ENCODE peak calls at places on chromosome 3, in six cellular contexts. A, W, V, J, T and O are unnamed samples.

GRCh38 chr3:1823867-1824266 is 274.8 kb upstream of the CNTN4 start:
- DNase-seq in A (no peak), W (no peak), V (no peak), J (no peak), T (no peak), O (no peak)

GRCh38 chr3:183584246-183584913 is 28.9 kb upstream of the KLHL6 start:
- DNase-seq in A (peak; percentile 17), W (peak; percentile 53), V (no peak), J (no peak), T (peak; percentile 49), O (peak; percentile 46)

GRCh38 chr3:99410789-99411311 is 227.5 kb upstream of the COL8A1 start:
- DNase-seq in A (no peak), W (peak; percentile 79), V (no peak), J (no peak), T (no peak), O (no peak)

GRCh38 chr3:167978071-167978470 is 117.7 kb downstream of the GOLIM4 start:
- DNase-seq in A (no peak), W (no peak), V (no peak), J (no peak), T (peak; percentile 68), O (no peak)

GRCh38 chr3:30455840-30456239 is 150.6 kb upstream of the TGFBR2 start:
- DNase-seq in A (peak; percentile 54), W (no peak), V (no peak), J (no peak), T (no peak), O (no peak)

GRCh38 chr3:142960322-142960850 is 3.1 kb downstream of the PAQR9 start:
- DNase-seq in A (no peak), W (no peak), V (peak; percentile 39), J (no peak), T (no peak), O (no peak)

GRCh38 chr3:177283983-177284382 is 86.7 kb upstream of the TBL1XR1 start:
- DNase-seq in A (no peak), W (no peak), V (no peak), J (no peak), T (no peak), O (no peak)

GRCh38 chr3:114221165-114221880 is 16.1 kb downstream of the ZNF80 start:
- DNase-seq in A (no peak), W (no peak), V (no peak), J (no peak), T (no peak), O (no peak)

GRCh38 chr3:135081451-135082434 is 286.7 kb downstream of the EPHB1 start:
- DNase-seq in A (no peak), W (no peak), V (peak; percentile 87), J (no peak), T (no peak), O (no peak)

GRCh38 chr3:4707324-4707723 is 214.2 kb downstream of the ITPR1 start:
- DNase-seq in A (no peak), W (no peak), V (no peak), J (no peak), T (no peak), O (no peak)

GRCh38 chr3:188298585-188298984 is 144.6 kb downstream of the LPP start:
- DNase-seq in A (no peak), W (no peak), V (no peak), J (no peak), T (no peak), O (no peak)

GRCh38 chr3:138082085-138082991 is 33.1 kb downstream of the DZIP1L start:
- DNase-seq in A (no peak), W (peak; percentile 93), V (peak; percentile 70), J (no peak), T (peak; percentile 75), O (no peak)

GRCh38 chr3:43218156-43218555 is 68.2 kb upstream of the SNRK start:
- DNase-seq in A (no peak), W (no peak), V (no peak), J (no peak), T (no peak), O (no peak)

GRCh38 chr3:97074546-97074945 is 260.2 kb downstream of the EPHA6 start:
- DNase-seq in A (no peak), W (no peak), V (no peak), J (no peak), T (no peak), O (no peak)
- H3K4me1 ChIP-seq in A (no peaks in the 10 kb centered on the region), W (no peaks in the 10 kb centered on the region), V (no peaks in the 10 kb centered on the region), J (no peaks in the 10 kb centered on the region), T (no peaks in the 10 kb centered on the region), O (no peaks in the 10 kb centered on the region)

DNA sequence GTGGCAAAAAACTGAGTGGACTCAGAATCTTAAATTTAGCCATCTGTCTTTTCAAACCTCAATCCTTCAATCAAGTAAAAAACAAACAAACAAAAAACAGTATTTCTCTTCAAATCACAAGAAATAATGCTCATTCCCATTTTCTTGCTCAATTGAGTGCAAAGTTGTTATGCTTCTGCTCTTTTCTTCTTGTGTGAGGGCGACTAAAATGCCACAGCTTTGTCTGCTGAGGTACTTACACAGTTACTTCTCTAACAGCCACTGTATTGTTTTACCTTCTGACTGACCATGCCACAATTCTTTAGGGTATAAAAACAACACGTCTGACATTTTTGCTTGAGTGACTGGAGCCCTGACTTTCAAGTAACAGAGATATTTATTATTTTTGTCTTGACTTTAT is 617.4 kb downstream of the NAALADL2 start:
- DNase-seq in A (no peak), W (no peak), V (no peak), J (no peak), T (no peak), O (no peak)
- H3K27me3 ChIP-seq in A (no peaks in the 10 kb centered on the region), W (no peaks in the 10 kb centered on the region), V (no peaks in the 10 kb centered on the region), J (no peaks in the 10 kb centered on the region), T (no peaks in the 10 kb centered on the region), O (no peaks in the 10 kb centered on the region)

DNA sequence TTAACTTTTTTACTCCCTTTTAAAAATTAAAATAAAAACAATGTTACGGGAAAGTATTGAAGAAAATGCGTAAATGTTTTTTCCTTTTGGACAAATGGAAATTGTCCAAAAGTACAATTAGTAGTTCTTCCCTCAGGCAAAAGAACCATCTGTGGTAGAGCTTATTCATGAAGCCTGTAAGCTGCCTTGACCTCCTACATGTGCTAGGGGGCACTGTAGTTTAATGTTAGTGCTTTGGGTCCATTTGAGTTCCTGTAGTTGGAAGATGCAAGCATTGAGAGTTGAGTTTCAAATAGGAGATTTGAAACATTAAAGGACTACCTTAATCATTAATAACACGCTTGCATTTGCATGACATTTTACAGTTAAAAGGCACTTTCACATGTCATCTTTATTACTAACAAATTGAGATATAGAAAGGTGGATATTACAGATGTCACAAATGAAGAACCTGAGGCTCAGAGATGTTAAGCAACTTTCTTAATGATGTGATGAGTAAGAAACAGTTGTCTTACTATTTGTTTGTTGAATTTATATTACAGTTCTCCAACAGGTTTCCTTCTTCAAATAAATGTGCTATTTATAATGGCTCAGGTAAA is 1.8 kb upstream of the ZNF385D start:
- DNase-seq in A (no peak), W (peak; percentile 49), V (no peak), J (no peak), T (peak; percentile 53), O (no peak)
- TF ChIP-seq CTCF in A (peak; percentile 30), W (peak; percentile 52), V (peak; percentile 74), J (peak; percentile 36), T (peak; percentile 58), O (peak; percentile 23)

DNA sequence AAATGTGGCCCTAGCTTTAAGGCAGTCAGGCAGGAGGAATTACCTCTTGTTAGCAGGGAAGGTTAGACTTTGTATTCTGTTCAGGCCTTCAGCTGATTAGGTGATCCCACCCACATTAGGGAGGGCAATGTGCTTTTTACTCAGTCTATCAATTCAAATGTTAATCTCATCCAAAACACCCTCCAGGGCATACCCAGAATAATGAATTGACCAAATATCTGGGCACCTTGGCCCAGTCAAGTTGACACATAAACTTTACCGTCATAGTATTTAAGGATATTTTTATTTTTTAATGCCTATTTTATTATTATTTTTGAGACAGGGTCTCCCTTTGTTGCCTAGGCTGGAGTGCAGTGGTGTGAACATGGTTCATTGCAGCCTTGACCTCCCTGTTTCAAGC is 146.1 kb downstream of the PTPRG start:
- DNase-seq in A (no peak), W (no peak), V (no peak), J (no peak), T (no peak), O (no peak)
- H3K4me1 ChIP-seq in A (no peaks in the 10 kb centered on the region), W (no peaks in the 10 kb centered on the region), V (no peaks in the 10 kb centered on the region), J (no peaks in the 10 kb centered on the region), T (no peaks in the 10 kb centered on the region), O (peaks cover 24% of the 10 kb centered on the region)

DNA sequence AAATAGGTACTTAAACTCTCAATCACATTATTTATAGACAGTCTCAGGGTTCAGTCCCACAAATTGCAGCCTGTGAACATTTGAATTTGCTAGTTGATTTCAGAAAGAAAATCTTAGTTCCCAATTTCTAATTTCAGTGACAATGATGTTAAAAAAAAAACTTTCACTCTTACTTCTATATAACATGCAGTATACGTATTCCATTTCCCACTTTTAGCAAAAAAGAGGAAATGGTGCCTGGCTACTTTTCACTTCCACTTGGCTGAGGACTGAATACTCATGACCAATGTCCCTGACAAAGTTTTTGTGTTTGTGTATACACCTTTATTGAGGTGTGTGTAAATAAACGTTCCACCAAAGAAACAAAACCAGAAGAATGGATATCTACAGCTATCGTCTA is 32.1 kb upstream of the XCR1 start:
- DNase-seq in A (no peak), W (no peak), V (no peak), J (no peak), T (no peak), O (peak; percentile 23)
- H3K27me3 ChIP-seq in A (no peaks in the 10 kb centered on the region), W (peaks cover 34% of the 10 kb centered on the region), V (no peaks in the 10 kb centered on the region), J (no peaks in the 10 kb centered on the region), T (no peaks in the 10 kb centered on the region), O (no peaks in the 10 kb centered on the region)